ENCODE peak calls at places on chromosomes 12 and 14, in four cellular contexts. One of them, this sample, is unnamed.

GRCh38 chr12:109192358-109192757 is 76.0 kb downstream of the ACACB start:
- DNase-seq in EL: peak
- DNase-seq in HCT116: no peak
- DNase-seq in foreskin fibroblast: peak
- DNase-seq in this sample: no peak

GRCh38 chr14:96881713-96882112 is 84.5 kb downstream of the VRK1 start:
- DNase-seq in EL: no peak
- DNase-seq in HCT116: no peak
- DNase-seq in foreskin fibroblast: no peak
- DNase-seq in this sample: no peak

GRCh38 chr14:88866305-88866704 is 41.9 kb downstream of the TTC8 start:
- DNase-seq in EL: peak
- DNase-seq in HCT116: no peak
- DNase-seq in foreskin fibroblast: no peak
- DNase-seq in this sample: peak

GRCh38 chr14:30994681-30995620 is 30.5 kb upstream of the AP4S1 start:
- DNase-seq in EL: peak
- DNase-seq in HCT116: no peak
- DNase-seq in foreskin fibroblast: no peak
- DNase-seq in this sample: no peak

GRCh38 chr12:106234513-106234912 is 13.3 kb downstream of the CKAP4 start:
- DNase-seq in EL: peak
- DNase-seq in HCT116: no peak
- DNase-seq in foreskin fibroblast: peak
- DNase-seq in this sample: no peak

GRCh38 chr12:131199221-131199620 is 245.5 kb downstream of the ADGRD1 start:
- DNase-seq in EL: no peak
- DNase-seq in HCT116: no peak
- DNase-seq in foreskin fibroblast: no peak
- DNase-seq in this sample: no peak

GRCh38 chr14:46818147-46818546 is 166.6 kb upstream of the RPL10L start:
- DNase-seq in EL: no peak
- DNase-seq in HCT116: no peak
- DNase-seq in foreskin fibroblast: no peak
- DNase-seq in this sample: no peak

GRCh38 chr12:98757455-98757854 is 112.4 kb downstream of the APAF1 start:
- DNase-seq in EL: no peak
- DNase-seq in HCT116: no peak
- DNase-seq in foreskin fibroblast: no peak
- DNase-seq in this sample: no peak

GRCh38 chr12:64826234-64826633 is 1.8 kb downstream of the TBC1D30 start:
- DNase-seq in EL: peak
- DNase-seq in HCT116: no peak
- DNase-seq in foreskin fibroblast: no peak
- DNase-seq in this sample: no peak

GRCh38 chr12:111788178-111788654 is 21.5 kb downstream of the ALDH2 start:
- DNase-seq in EL: peak
- DNase-seq in HCT116: no peak
- DNase-seq in foreskin fibroblast: no peak
- DNase-seq in this sample: peak

GRCh38 chr12:66014818-66015217 is 115.7 kb downstream of the LLPH start:
- DNase-seq in EL: peak
- DNase-seq in HCT116: no peak
- DNase-seq in foreskin fibroblast: peak
- DNase-seq in this sample: peak

This sample was measured in AG09319.